ENCODE peak calls at places on chromosomes 6 and 20, in eight cellular contexts. One of them, this sample, is unnamed.
A peak's percentile ranks its signal among the peaks of the same experiment; 100 is the strongest.

GRCh38 chr20:3209946-3210317 is 634 bp downstream of the ITPA start:
- DNase-seq in activated CD4-positive, alpha-beta memory T cell treated with anti-CD3 and anti-CD28 coated beads, Interleukin-2, amount 10 ng/mL, durations not matched to agents 7 days and 5 days: no peak
- DNase-seq in NCI-H1417: no peak
- DNase-seq in cardiac fibroblast: peak; percentile 19
- DNase-seq in NCI-H510A treated with DMSO at 0.1 percent for 48 hours: no peak
- DNase-seq in dorsolateral prefrontal cortex: no peak
- DNase-seq in fibroblast of pulmonary artery: no peak
- DNase-seq in NCI-H2081: no peak
- DNase-seq in this sample: no peak

GRCh38 chr6:109282732-109283131 is 99.5 kb downstream of the CD164 start:
- DNase-seq in activated CD4-positive, alpha-beta memory T cell treated with anti-CD3 and anti-CD28 coated beads, Interleukin-2, amount 10 ng/mL, durations not matched to agents 7 days and 5 days: no peak
- DNase-seq in NCI-H1417: no peak
- DNase-seq in cardiac fibroblast: no peak
- DNase-seq in NCI-H510A treated with DMSO at 0.1 percent for 48 hours: no peak
- DNase-seq in dorsolateral prefrontal cortex: no peak
- DNase-seq in fibroblast of pulmonary artery: no peak
- DNase-seq in NCI-H2081: no peak
- DNase-seq in this sample: no peak

GRCh38 chr20:63540417-63541186 is 3.4 kb upstream of the PTK6 start:
- DNase-seq in activated CD4-positive, alpha-beta memory T cell treated with anti-CD3 and anti-CD28 coated beads, Interleukin-2, amount 10 ng/mL, durations not matched to agents 7 days and 5 days: no peak
- DNase-seq in NCI-H1417: peak; percentile 23
- DNase-seq in cardiac fibroblast: no peak
- DNase-seq in NCI-H510A treated with DMSO at 0.1 percent for 48 hours: no peak
- DNase-seq in dorsolateral prefrontal cortex: peak; percentile 35
- DNase-seq in fibroblast of pulmonary artery: no peak
- DNase-seq in NCI-H2081: no peak
- DNase-seq in this sample: no peak

GRCh38 chr20:52432740-52433139 is 241.2 kb upstream of the ZFP64 start:
- DNase-seq in activated CD4-positive, alpha-beta memory T cell treated with anti-CD3 and anti-CD28 coated beads, Interleukin-2, amount 10 ng/mL, durations not matched to agents 7 days and 5 days: no peak
- DNase-seq in NCI-H1417: no peak
- DNase-seq in cardiac fibroblast: peak; percentile 54
- DNase-seq in NCI-H510A treated with DMSO at 0.1 percent for 48 hours: no peak
- DNase-seq in dorsolateral prefrontal cortex: no peak
- DNase-seq in fibroblast of pulmonary artery: peak; percentile 44
- DNase-seq in NCI-H2081: no peak
- DNase-seq in this sample: no peak

GRCh38 chr6:105431226-105431625 is 28.3 kb upstream of the PREP start:
- DNase-seq in activated CD4-positive, alpha-beta memory T cell treated with anti-CD3 and anti-CD28 coated beads, Interleukin-2, amount 10 ng/mL, durations not matched to agents 7 days and 5 days: no peak
- DNase-seq in NCI-H1417: peak; percentile 75
- DNase-seq in cardiac fibroblast: peak; percentile 71
- DNase-seq in NCI-H510A treated with DMSO at 0.1 percent for 48 hours: peak; percentile 16
- DNase-seq in dorsolateral prefrontal cortex: no peak
- DNase-seq in fibroblast of pulmonary artery: peak; percentile 78
- DNase-seq in NCI-H2081: peak; percentile 17
- DNase-seq in this sample: no peak

GRCh38 chr20:38987777-38988176 is 25.6 kb downstream of the DHX35 start:
- DNase-seq in activated CD4-positive, alpha-beta memory T cell treated with anti-CD3 and anti-CD28 coated beads, Interleukin-2, amount 10 ng/mL, durations not matched to agents 7 days and 5 days: no peak
- DNase-seq in NCI-H1417: no peak
- DNase-seq in cardiac fibroblast: no peak
- DNase-seq in NCI-H510A treated with DMSO at 0.1 percent for 48 hours: no peak
- DNase-seq in dorsolateral prefrontal cortex: no peak
- DNase-seq in fibroblast of pulmonary artery: no peak
- DNase-seq in NCI-H2081: no peak
- DNase-seq in this sample: no peak

GRCh38 chr20:1322511-1323245 is 6.3 kb downstream of the SDCBP2 start:
- DNase-seq in activated CD4-positive, alpha-beta memory T cell treated with anti-CD3 and anti-CD28 coated beads, Interleukin-2, amount 10 ng/mL, durations not matched to agents 7 days and 5 days: no peak
- DNase-seq in NCI-H1417: no peak
- DNase-seq in cardiac fibroblast: peak; percentile 98
- DNase-seq in NCI-H510A treated with DMSO at 0.1 percent for 48 hours: no peak
- DNase-seq in dorsolateral prefrontal cortex: no peak
- DNase-seq in fibroblast of pulmonary artery: peak; percentile 99
- DNase-seq in NCI-H2081: no peak
- DNase-seq in this sample: no peak

GRCh38 chr20:59043698-59044097 is 1.1 kb upstream of the PRELID3B start:
- DNase-seq in activated CD4-positive, alpha-beta memory T cell treated with anti-CD3 and anti-CD28 coated beads, Interleukin-2, amount 10 ng/mL, durations not matched to agents 7 days and 5 days: no peak
- DNase-seq in NCI-H1417: no peak
- DNase-seq in cardiac fibroblast: no peak
- DNase-seq in NCI-H510A treated with DMSO at 0.1 percent for 48 hours: no peak
- DNase-seq in dorsolateral prefrontal cortex: no peak
- DNase-seq in fibroblast of pulmonary artery: no peak
- DNase-seq in NCI-H2081: no peak
- DNase-seq in this sample: no peak

GRCh38 chr6:34237316-34237721 is 646 bp downstream of the HMGA1 start:
- DNase-seq in activated CD4-positive, alpha-beta memory T cell treated with anti-CD3 and anti-CD28 coated beads, Interleukin-2, amount 10 ng/mL, durations not matched to agents 7 days and 5 days: peak; percentile 43
- DNase-seq in NCI-H1417: peak; percentile 66
- DNase-seq in cardiac fibroblast: no peak
- DNase-seq in NCI-H510A treated with DMSO at 0.1 percent for 48 hours: no peak
- DNase-seq in dorsolateral prefrontal cortex: no peak
- DNase-seq in fibroblast of pulmonary artery: no peak
- DNase-seq in NCI-H2081: peak; percentile 15
- DNase-seq in this sample: no peak

GRCh38 chr6:35368038-35368887 is 25.9 kb downstream of the PPARD start:
- DNase-seq in activated CD4-positive, alpha-beta memory T cell treated with anti-CD3 and anti-CD28 coated beads, Interleukin-2, amount 10 ng/mL, durations not matched to agents 7 days and 5 days: no peak
- DNase-seq in NCI-H1417: no peak
- DNase-seq in cardiac fibroblast: peak; percentile 50
- DNase-seq in NCI-H510A treated with DMSO at 0.1 percent for 48 hours: no peak
- DNase-seq in dorsolateral prefrontal cortex: no peak
- DNase-seq in fibroblast of pulmonary artery: peak; percentile 50
- DNase-seq in NCI-H2081: no peak
- DNase-seq in this sample: no peak

GRCh38 chr6:135832186-135832585 is 19.3 kb upstream of the PDE7B start:
- DNase-seq in activated CD4-positive, alpha-beta memory T cell treated with anti-CD3 and anti-CD28 coated beads, Interleukin-2, amount 10 ng/mL, durations not matched to agents 7 days and 5 days: no peak
- DNase-seq in NCI-H1417: no peak
- DNase-seq in cardiac fibroblast: no peak
- DNase-seq in NCI-H510A treated with DMSO at 0.1 percent for 48 hours: no peak
- DNase-seq in dorsolateral prefrontal cortex: no peak
- DNase-seq in fibroblast of pulmonary artery: no peak
- DNase-seq in NCI-H2081: no peak
- DNase-seq in this sample: no peak

GRCh38 chr6:9745966-9746365 is 668.9 kb downstream of the TFAP2A start:
- DNase-seq in activated CD4-positive, alpha-beta memory T cell treated with anti-CD3 and anti-CD28 coated beads, Interleukin-2, amount 10 ng/mL, durations not matched to agents 7 days and 5 days: no peak
- DNase-seq in NCI-H1417: no peak
- DNase-seq in cardiac fibroblast: no peak
- DNase-seq in NCI-H510A treated with DMSO at 0.1 percent for 48 hours: no peak
- DNase-seq in dorsolateral prefrontal cortex: no peak
- DNase-seq in fibroblast of pulmonary artery: no peak
- DNase-seq in NCI-H2081: no peak
- DNase-seq in this sample: no peak

GRCh38 chr6:98944598-98945011 is 3.1 kb downstream of the FBXL4 start:
- DNase-seq in activated CD4-positive, alpha-beta memory T cell treated with anti-CD3 and anti-CD28 coated beads, Interleukin-2, amount 10 ng/mL, durations not matched to agents 7 days and 5 days: no peak
- DNase-seq in NCI-H1417: peak; percentile 29
- DNase-seq in cardiac fibroblast: peak; percentile 45
- DNase-seq in NCI-H510A treated with DMSO at 0.1 percent for 48 hours: no peak
- DNase-seq in dorsolateral prefrontal cortex: no peak
- DNase-seq in fibroblast of pulmonary artery: peak; percentile 47
- DNase-seq in NCI-H2081: no peak
- DNase-seq in this sample: no peak

GRCh38 chr6:128492386-128492785 is 28.0 kb downstream of the PTPRK start:
- DNase-seq in activated CD4-positive, alpha-beta memory T cell treated with anti-CD3 and anti-CD28 coated beads, Interleukin-2, amount 10 ng/mL, durations not matched to agents 7 days and 5 days: no peak
- DNase-seq in NCI-H1417: peak; percentile 19
- DNase-seq in cardiac fibroblast: no peak
- DNase-seq in NCI-H510A treated with DMSO at 0.1 percent for 48 hours: peak; percentile 30
- DNase-seq in dorsolateral prefrontal cortex: no peak
- DNase-seq in fibroblast of pulmonary artery: no peak
- DNase-seq in NCI-H2081: no peak
- DNase-seq in this sample: no peak

GRCh38 chr20:325889-326644 is 715 bp downstream of the SOX12 start:
- DNase-seq in activated CD4-positive, alpha-beta memory T cell treated with anti-CD3 and anti-CD28 coated beads, Interleukin-2, amount 10 ng/mL, durations not matched to agents 7 days and 5 days: peak; percentile 47
- DNase-seq in NCI-H1417: peak; percentile 86
- DNase-seq in cardiac fibroblast: peak; percentile 72
- DNase-seq in NCI-H510A treated with DMSO at 0.1 percent for 48 hours: peak; percentile 74
- DNase-seq in dorsolateral prefrontal cortex: peak; percentile 67
- DNase-seq in fibroblast of pulmonary artery: peak; percentile 65
- DNase-seq in NCI-H2081: peak; percentile 48
- DNase-seq in this sample: peak; percentile 73

GRCh38 chr6:107542170-107542569 is 52.3 kb downstream of the SOBP start:
- DNase-seq in activated CD4-positive, alpha-beta memory T cell treated with anti-CD3 and anti-CD28 coated beads, Interleukin-2, amount 10 ng/mL, durations not matched to agents 7 days and 5 days: no peak
- DNase-seq in NCI-H1417: no peak
- DNase-seq in cardiac fibroblast: no peak
- DNase-seq in NCI-H510A treated with DMSO at 0.1 percent for 48 hours: no peak
- DNase-seq in dorsolateral prefrontal cortex: peak; percentile 14
- DNase-seq in fibroblast of pulmonary artery: no peak
- DNase-seq in NCI-H2081: no peak
- DNase-seq in this sample: no peak

GRCh38 chr20:48051810-48052491 is 266.7 kb upstream of the SULF2 start:
- DNase-seq in activated CD4-positive, alpha-beta memory T cell treated with anti-CD3 and anti-CD28 coated beads, Interleukin-2, amount 10 ng/mL, durations not matched to agents 7 days and 5 days: no peak
- DNase-seq in NCI-H1417: no peak
- DNase-seq in cardiac fibroblast: peak; percentile 92
- DNase-seq in NCI-H510A treated with DMSO at 0.1 percent for 48 hours: no peak
- DNase-seq in dorsolateral prefrontal cortex: no peak
- DNase-seq in fibroblast of pulmonary artery: peak; percentile 92
- DNase-seq in NCI-H2081: peak; percentile 27
- DNase-seq in this sample: no peak

GRCh38 chr6:390914-391558 is 516 bp upstream of the IRF4 start:
- DNase-seq in activated CD4-positive, alpha-beta memory T cell treated with anti-CD3 and anti-CD28 coated beads, Interleukin-2, amount 10 ng/mL, durations not matched to agents 7 days and 5 days: no peak
- DNase-seq in NCI-H1417: peak; percentile 32
- DNase-seq in cardiac fibroblast: no peak
- DNase-seq in NCI-H510A treated with DMSO at 0.1 percent for 48 hours: no peak
- DNase-seq in dorsolateral prefrontal cortex: no peak
- DNase-seq in fibroblast of pulmonary artery: no peak
- DNase-seq in NCI-H2081: no peak
- DNase-seq in this sample: no peak

GRCh38 chr6:25417206-25417605 is 138.0 kb downstream of the CARMIL1 start:
- DNase-seq in activated CD4-positive, alpha-beta memory T cell treated with anti-CD3 and anti-CD28 coated beads, Interleukin-2, amount 10 ng/mL, durations not matched to agents 7 days and 5 days: no peak
- DNase-seq in NCI-H1417: no peak
- DNase-seq in cardiac fibroblast: no peak
- DNase-seq in NCI-H510A treated with DMSO at 0.1 percent for 48 hours: no peak
- DNase-seq in dorsolateral prefrontal cortex: no peak
- DNase-seq in fibroblast of pulmonary artery: no peak
- DNase-seq in NCI-H2081: no peak
- DNase-seq in this sample: no peak

GRCh38 chr6:169851641-169852503 is 100.5 kb downstream of the ERMARD start:
- DNase-seq in activated CD4-positive, alpha-beta memory T cell treated with anti-CD3 and anti-CD28 coated beads, Interleukin-2, amount 10 ng/mL, durations not matched to agents 7 days and 5 days: peak; percentile 7
- DNase-seq in NCI-H1417: no peak
- DNase-seq in cardiac fibroblast: peak; percentile 53
- DNase-seq in NCI-H510A treated with DMSO at 0.1 percent for 48 hours: no peak
- DNase-seq in dorsolateral prefrontal cortex: no peak
- DNase-seq in fibroblast of pulmonary artery: peak; percentile 72
- DNase-seq in NCI-H2081: no peak
- DNase-seq in this sample: no peak

GRCh38 chr6:48135352-48136084 is 24.5 kb upstream of the PTCHD4 start:
- DNase-seq in activated CD4-positive, alpha-beta memory T cell treated with anti-CD3 and anti-CD28 coated beads, Interleukin-2, amount 10 ng/mL, durations not matched to agents 7 days and 5 days: no peak
- DNase-seq in NCI-H1417: no peak
- DNase-seq in cardiac fibroblast: peak; percentile 94
- DNase-seq in NCI-H510A treated with DMSO at 0.1 percent for 48 hours: no peak
- DNase-seq in dorsolateral prefrontal cortex: no peak
- DNase-seq in fibroblast of pulmonary artery: peak; percentile 83
- DNase-seq in NCI-H2081: no peak
- DNase-seq in this sample: no peak

GRCh38 chr20:49584418-49585382 is 16.8 kb upstream of the PTGIS start:
- DNase-seq in activated CD4-positive, alpha-beta memory T cell treated with anti-CD3 and anti-CD28 coated beads, Interleukin-2, amount 10 ng/mL, durations not matched to agents 7 days and 5 days: no peak
- DNase-seq in NCI-H1417: no peak
- DNase-seq in cardiac fibroblast: no peak
- DNase-seq in NCI-H510A treated with DMSO at 0.1 percent for 48 hours: peak; percentile 34
- DNase-seq in dorsolateral prefrontal cortex: no peak
- DNase-seq in fibroblast of pulmonary artery: no peak
- DNase-seq in NCI-H2081: no peak
- DNase-seq in this sample: no peak

GRCh38 chr6:23414204-23414501 is 711.9 kb upstream of the NRSN1 start:
- DNase-seq in activated CD4-positive, alpha-beta memory T cell treated with anti-CD3 and anti-CD28 coated beads, Interleukin-2, amount 10 ng/mL, durations not matched to agents 7 days and 5 days: no peak
- DNase-seq in NCI-H1417: peak; percentile 17
- DNase-seq in cardiac fibroblast: peak; percentile 63
- DNase-seq in NCI-H510A treated with DMSO at 0.1 percent for 48 hours: no peak
- DNase-seq in dorsolateral prefrontal cortex: no peak
- DNase-seq in fibroblast of pulmonary artery: peak; percentile 80
- DNase-seq in NCI-H2081: no peak
- DNase-seq in this sample: no peak

GRCh38 chr20:45311589-45312211 is 3.6 kb upstream of the MATN4 start:
- DNase-seq in activated CD4-positive, alpha-beta memory T cell treated with anti-CD3 and anti-CD28 coated beads, Interleukin-2, amount 10 ng/mL, durations not matched to agents 7 days and 5 days: peak; percentile 69
- DNase-seq in NCI-H1417: peak; percentile 39
- DNase-seq in cardiac fibroblast: peak; percentile 63
- DNase-seq in NCI-H510A treated with DMSO at 0.1 percent for 48 hours: peak; percentile 45
- DNase-seq in dorsolateral prefrontal cortex: peak; percentile 39
- DNase-seq in fibroblast of pulmonary artery: peak; percentile 60
- DNase-seq in NCI-H2081: peak; percentile 34
- DNase-seq in this sample: no peak

GRCh38 chr6:100322886-100323285 is 141.8 kb downstream of the SIM1 start:
- DNase-seq in activated CD4-positive, alpha-beta memory T cell treated with anti-CD3 and anti-CD28 coated beads, Interleukin-2, amount 10 ng/mL, durations not matched to agents 7 days and 5 days: no peak
- DNase-seq in NCI-H1417: no peak
- DNase-seq in cardiac fibroblast: no peak
- DNase-seq in NCI-H510A treated with DMSO at 0.1 percent for 48 hours: no peak
- DNase-seq in dorsolateral prefrontal cortex: no peak
- DNase-seq in fibroblast of pulmonary artery: no peak
- DNase-seq in NCI-H2081: no peak
- DNase-seq in this sample: no peak

GRCh38 chr6:143673638-143674037 is 4.1 kb upstream of the PHACTR2 start:
- DNase-seq in activated CD4-positive, alpha-beta memory T cell treated with anti-CD3 and anti-CD28 coated beads, Interleukin-2, amount 10 ng/mL, durations not matched to agents 7 days and 5 days: no peak
- DNase-seq in NCI-H1417: no peak
- DNase-seq in cardiac fibroblast: peak; percentile 72
- DNase-seq in NCI-H510A treated with DMSO at 0.1 percent for 48 hours: no peak
- DNase-seq in dorsolateral prefrontal cortex: no peak
- DNase-seq in fibroblast of pulmonary artery: peak; percentile 81
- DNase-seq in NCI-H2081: no peak
- DNase-seq in this sample: no peak

GRCh38 chr6:168939041-168939440 is 314.6 kb downstream of the THBS2 start:
- DNase-seq in activated CD4-positive, alpha-beta memory T cell treated with anti-CD3 and anti-CD28 coated beads, Interleukin-2, amount 10 ng/mL, durations not matched to agents 7 days and 5 days: no peak
- DNase-seq in NCI-H1417: no peak
- DNase-seq in cardiac fibroblast: no peak
- DNase-seq in NCI-H510A treated with DMSO at 0.1 percent for 48 hours: no peak
- DNase-seq in dorsolateral prefrontal cortex: no peak
- DNase-seq in fibroblast of pulmonary artery: no peak
- DNase-seq in NCI-H2081: no peak
- DNase-seq in this sample: no peak

This sample was measured in anterior cingulate cortex.